ENCODE peak calls at places on chromosomes 13 and 19, in four cellular contexts. Q is substantia nigra, V is AG08396, N is left lung. F is an unnamed sample.

GRCh38 chr19:58196911-58197616 is 14.2 kb downstream of the ZNF274 start:
- DNase-seq in V (no peak), Q (no peak), N (no peak), F (no peak)

GRCh38 chr13:77878186-77878585 is 40.4 kb downstream of the EDNRB start:
- DNase-seq in Q (no peak), V (no peak), N (no peak), F (no peak)

GRCh38 chr13:77779461-77780272 is 82.2 kb downstream of the SLAIN1 start:
- DNase-seq in V (peak), Q (no peak), N (no peak), F (no peak)

GRCh38 chr13:40375522-40376171 is 290.8 kb downstream of the FOXO1 start:
- DNase-seq in N (no peak), V (no peak), Q (no peak), F (no peak)

GRCh38 chr19:49613374-49613773 is 22.4 kb downstream of the PRR12 start:
- DNase-seq in N (no peak), Q (no peak), V (peak), F (peak)

GRCh38 chr19:37654833-37655688 is at the start of gene ZFP30:
- DNase-seq in V (peak), N (peak), Q (peak), F (peak)

GRCh38 chr19:7533281-7533819 is 2.2 kb upstream of the PNPLA6 start:
- DNase-seq in V (no peak), N (peak), Q (peak), F (no peak)

GRCh38 chr13:103898481-103898880 is 832.3 kb upstream of the SLC10A2 start:
- DNase-seq in Q (no peak), V (no peak), N (no peak), F (no peak)

GRCh38 chr13:23554000-23554399 is 16.2 kb upstream of the TNFRSF19 start:
- DNase-seq in V (no peak), Q (no peak), N (no peak), F (peak)

GRCh38 chr13:49858183-49858856 is 65.8 kb upstream of the KPNA3 start:
- DNase-seq in V (peak), Q (no peak), N (no peak), F (peak)

GRCh38 chr13:109345433-109345941 is 440.9 kb downstream of the IRS2 start:
- DNase-seq in V (peak), Q (no peak), N (no peak), F (no peak)

GRCh38 chr13:57409121-57409520 is 222.4 kb upstream of the PCDH17 start:
- DNase-seq in Q (peak), V (no peak), N (no peak), F (no peak)

GRCh38 chr19:40418040-40418439 is 4.9 kb upstream of the PRX start:
- DNase-seq in Q (no peak), N (no peak), V (no peak), F (no peak)

GRCh38 chr19:23407597-23407996 is 12.3 kb upstream of the ZNF91 start:
- DNase-seq in V (no peak), N (no peak), Q (no peak), F (no peak)

GRCh38 chr13:67736646-67737420 is 506.7 kb upstream of the PCDH9 start:
- DNase-seq in Q (no peak), N (no peak), V (no peak), F (peak)

GRCh38 chr13:33228645-33229445 is 56.7 kb downstream of the STARD13 start:
- DNase-seq in Q (no peak), V (peak), N (no peak), F (peak)

GRCh38 chr19:43444531-43445340 is 20.7 kb downstream of the LYPD3 start:
- DNase-seq in Q (no peak), V (no peak), N (no peak), F (no peak)

GRCh38 chr19:33804021-33804799 is 7.5 kb downstream of the KCTD15 start:
- DNase-seq in N (no peak), V (peak), Q (no peak), F (peak)

GRCh38 chr19:40642757-40643325 is 41.7 kb downstream of the LTBP4 start:
- DNase-seq in N (no peak), Q (no peak), V (no peak), F (no peak)

GRCh38 chr13:26037302-26037701 is 14.5 kb downstream of the SHISA2 start:
- DNase-seq in V (no peak), N (no peak), Q (peak), F (no peak)

F was measured in MG63.